ENCODE peak calls at places on chromosomes 5 and 9, in four cellular contexts. I, F, A and T are unnamed samples. For H3K9me3, the result is how much of the 10 kb centered on the place peaks cover.

GRCh38 chr5:109645591-109646236 is 44.0 kb upstream of the MAN2A1 start:
- DNase-seq in A (no peak), I (no peak), F (no peak), T (no peak)

GRCh38 chr5:62460578-62460983 is 48.0 kb downstream of the IPO11 start:
- DNase-seq in I (no peak), F (peak), A (peak), T (no peak)

GRCh38 chr9:133572821-133573361 is 36.3 kb downstream of the FAM163B start:
- DNase-seq in A (no peak), F (no peak), I (peak), T (no peak)

GRCh38 chr9:4137234-4137633 is 162.6 kb downstream of the GLIS3 start:
- DNase-seq in A (no peak), I (no peak), F (peak), T (peak)

GRCh38 chr9:133701981-133702797 is 36.0 kb downstream of the SARDH start:
- DNase-seq in F (no peak), I (no peak), A (peak), T (no peak)

GRCh38 chr9:87446527-87446926 is 51.1 kb upstream of the DAPK1 start:
- DNase-seq in I (no peak), A (no peak), F (no peak), T (no peak)

GRCh38 chr5:96157841-96158291 is 196.2 kb upstream of the ELL2 start:
- DNase-seq in F (peak), A (no peak), I (peak), T (no peak)

GRCh38 chr9:117656007-117656406 is 48.2 kb upstream of the TLR4 start:
- DNase-seq in A (no peak), I (no peak), F (no peak), T (no peak)

GRCh38 chr9:121820286-121821005 is 169.0 kb downstream of the DAB2IP start:
- DNase-seq in A (no peak), I (no peak), F (no peak), T (no peak)

GRCh38 chr5:63820557-63820956 is 141.7 kb downstream of the HTR1A start:
- DNase-seq in A (no peak), I (no peak), F (no peak), T (no peak)

GRCh38 chr5:134051305-134051704 is 46.5 kb upstream of the VDAC1 start:
- DNase-seq in I (no peak), A (no peak), F (no peak), T (no peak)

GRCh38 chr5:128212206-128212788 is 128.7 kb downstream of the SLC12A2 start:
- DNase-seq in F (no peak), I (no peak), A (no peak), T (no peak)

GRCh38 chr9:3922846-3923245 is 377.0 kb downstream of the GLIS3 start:
- DNase-seq in F (no peak), A (no peak), I (no peak), T (no peak)

GRCh38 chr9:113479150-113479761 is 15.7 kb downstream of the RGS3 start:
- DNase-seq in A (no peak), I (no peak), F (no peak), T (no peak)

GRCh38 chr5:76547242-76547890 is 75.8 kb downstream of the F2RL2 start:
- DNase-seq in F (no peak), I (peak), A (peak), T (no peak)

GRCh38 chr5:52810426-52810825 is 22.7 kb downstream of the ITGA1 start:
- DNase-seq in A (no peak), F (no peak), I (no peak), T (no peak)
- H3K27ac ChIP-seq in A (no peak), F (peak), I (no peak), T (no peak)

DNA sequence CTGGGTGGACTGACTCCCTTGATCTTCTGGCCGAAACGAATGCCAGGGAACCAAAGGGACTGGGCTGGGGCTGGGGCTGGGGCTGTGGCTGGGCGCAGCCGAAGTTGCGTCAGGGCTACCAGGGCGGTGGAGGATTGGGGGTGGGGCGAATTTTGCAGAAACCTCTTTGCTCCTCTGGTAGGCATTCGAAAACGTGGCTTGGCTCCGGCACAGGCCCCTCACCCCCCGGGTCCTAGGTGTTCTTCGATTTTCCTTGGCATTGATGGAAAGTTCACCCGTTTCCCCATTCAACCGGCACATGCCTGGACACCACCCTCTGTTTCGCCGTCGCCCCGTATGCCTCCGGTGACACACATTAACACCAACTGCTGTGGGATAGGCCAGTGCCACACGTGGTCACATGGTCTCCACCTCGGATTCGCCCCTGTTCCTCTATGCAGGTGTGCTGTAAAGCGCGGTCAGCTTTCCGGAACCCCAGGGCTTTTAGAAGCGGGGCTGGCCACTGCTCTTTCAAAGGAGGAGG is 477.1 kb downstream of the SPATA31A7 start:
- DNase-seq in A (no peak), I (peak), F (no peak), T (no peak)
- H3K9me3 ChIP-seq in A (under half), I (under half), F (under half), T (under half)

GRCh38 chr5:141914154-141914743 is 9.4 kb upstream of the DELE1 start:
- DNase-seq in F (no peak), A (peak), I (no peak), T (no peak)
- TF ChIP-seq CTCF in F (no peak), A (peak), I (peak), T (no peak)

GRCh38 chr9:90001756-90002155 is 396.9 kb downstream of the GADD45G start:
- DNase-seq in A (no peak), I (no peak), F (no peak), T (no peak)

GRCh38 chr9:89999534-90000370 is 394.9 kb downstream of the GADD45G start:
- DNase-seq in I (peak), A (peak), F (peak), T (no peak)

GRCh38 chr9:90000925-90001324 is 396.1 kb downstream of the GADD45G start:
- DNase-seq in F (no peak), I (no peak), A (no peak), T (no peak)

GRCh38 chr9:89996717-89997116 is 391.9 kb downstream of the GADD45G start:
- DNase-seq in F (peak), I (no peak), A (peak), T (no peak)

GRCh38 chr9:89999176-89999533 is 394.3 kb downstream of the GADD45G start:
- DNase-seq in A (no peak), F (no peak), I (peak), T (no peak)
- H3K27ac ChIP-seq in A (no peak), F (peak), I (peak), T (no peak)

DNA sequence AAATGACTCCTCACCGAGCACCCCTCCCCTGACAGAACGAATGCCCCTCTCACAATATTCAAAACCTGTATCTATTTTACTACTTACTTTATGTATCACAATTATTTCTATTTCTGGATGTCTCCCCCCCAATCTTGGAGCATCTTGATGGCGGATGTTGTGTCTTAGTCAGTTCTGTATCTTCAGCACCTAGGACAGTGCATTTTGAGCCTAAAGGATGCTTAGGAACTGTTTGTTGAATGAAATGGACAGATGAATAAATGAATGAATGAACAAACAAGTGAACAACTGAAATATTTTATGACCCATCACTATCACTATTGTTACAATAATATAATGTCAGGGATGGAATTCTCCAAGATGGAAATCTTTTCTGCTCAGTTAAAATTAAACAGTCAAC is 295.7 kb downstream of the DNAH5 start:
- DNase-seq in I (no peak), A (no peak), F (no peak), T (no peak)
- H3K9me3 ChIP-seq in I (under half), A (under half), F (under half), T (under half)

DNA sequence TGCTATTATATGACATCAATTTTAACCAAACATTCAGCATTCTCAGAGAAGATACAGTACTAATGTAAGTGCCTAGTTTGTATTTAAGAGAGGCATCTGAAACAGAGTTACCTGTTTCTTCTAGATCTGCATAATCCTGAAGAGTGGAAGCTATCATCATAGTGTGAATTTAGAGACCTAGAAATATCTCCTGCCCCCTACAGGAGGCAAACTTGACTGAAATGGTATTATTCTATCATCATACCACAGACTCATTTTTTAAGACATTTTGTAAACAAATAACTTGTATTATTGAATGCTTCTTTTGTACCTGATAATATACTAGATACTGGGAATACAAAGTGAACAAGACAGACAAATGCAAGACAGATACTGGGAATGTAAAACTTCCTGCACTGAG is 216.8 kb upstream of the RPS23 start:
- DNase-seq in I (no peak), A (no peak), F (no peak), T (no peak)
- TF ChIP-seq CTCF in I (no peak), A (peak), F (no peak), T (no peak)

GRCh38 chr5:72651109-72651508 is 143.9 kb upstream of the ZNF366 start:
- DNase-seq in A (no peak), F (no peak), I (no peak), T (no peak)

GRCh38 chr5:72654231-72654630 is 147.0 kb upstream of the ZNF366 start:
- DNase-seq in I (no peak), A (no peak), F (no peak), T (no peak)

GRCh38 chr5:72651779-72652178 is 144.6 kb upstream of the ZNF366 start:
- DNase-seq in I (no peak), F (peak), A (no peak), T (no peak)

GRCh38 chr5:72656331-72656730 is 149.1 kb upstream of the ZNF366 start:
- DNase-seq in F (no peak), I (no peak), A (no peak), T (no peak)

GRCh38 chr5:72653586-72653985 is 146.4 kb upstream of the ZNF366 start:
- DNase-seq in A (no peak), I (no peak), F (no peak), T (no peak)
- H3K27ac ChIP-seq in A (no peak), I (no peak), F (no peak), T (no peak)